ENCODE peak calls at places on chromosomes 11 and 22, in five cellular contexts. One of them, this sample, is unnamed.

GRCh38 chr11:11020747-11021149 is 162.9 kb upstream of the ZBED5 start:
- DNase-seq in AG09319: no peak
- DNase-seq in fibroblast of lung: peak; percentile 19
- DNase-seq in GM13976: no peak
- DNase-seq in A549: no peak
- DNase-seq in this sample: no peak

GRCh38 chr11:74288161-74288560 is 23.3 kb downstream of the P4HA3 start:
- DNase-seq in fibroblast of lung: peak; percentile 98
- DNase-seq in AG09319: peak; percentile 75
- DNase-seq in GM13976: no peak
- DNase-seq in A549: peak; percentile 86
- DNase-seq in this sample: no peak

GRCh38 chr11:125886997-125887372 is 483 bp upstream of the HYLS1 start:
- DNase-seq in GM13976: peak; percentile 56
- DNase-seq in fibroblast of lung: peak; percentile 10
- DNase-seq in AG09319: no peak
- DNase-seq in A549: no peak
- DNase-seq in this sample: peak; percentile 38

GRCh38 chr11:20865161-20865560 is 195.8 kb downstream of the NELL1 start:
- DNase-seq in AG09319: no peak
- DNase-seq in A549: no peak
- DNase-seq in GM13976: no peak
- DNase-seq in fibroblast of lung: no peak
- DNase-seq in this sample: no peak

GRCh38 chr11:69369945-69370344 is 76.0 kb downstream of the MYEOV start:
- DNase-seq in GM13976: peak; percentile 3
- DNase-seq in A549: no peak
- DNase-seq in fibroblast of lung: no peak
- DNase-seq in AG09319: no peak
- DNase-seq in this sample: no peak

GRCh38 chr11:63022422-63022821 is 6.8 kb upstream of the SLC22A8 start:
- DNase-seq in GM13976: no peak
- DNase-seq in A549: no peak
- DNase-seq in fibroblast of lung: no peak
- DNase-seq in AG09319: no peak
- DNase-seq in this sample: no peak

GRCh38 chr11:66912963-66913362 is 45.2 kb downstream of the PC start:
- DNase-seq in GM13976: no peak
- DNase-seq in fibroblast of lung: no peak
- DNase-seq in A549: no peak
- DNase-seq in AG09319: no peak
- DNase-seq in this sample: no peak

GRCh38 chr11:102518296-102519094 is 12.1 kb downstream of the MMP7 start:
- DNase-seq in A549: no peak
- DNase-seq in fibroblast of lung: peak; percentile 36
- DNase-seq in GM13976: no peak
- DNase-seq in AG09319: no peak
- DNase-seq in this sample: no peak

GRCh38 chr11:12469451-12469850 is 92.1 kb downstream of the PARVA start:
- DNase-seq in AG09319: no peak
- DNase-seq in GM13976: no peak
- DNase-seq in fibroblast of lung: peak; percentile 21
- DNase-seq in A549: no peak
- DNase-seq in this sample: no peak

GRCh38 chr11:106304274-106304673 is 226.8 kb downstream of the AASDHPPT start:
- DNase-seq in AG09319: no peak
- DNase-seq in A549: no peak
- DNase-seq in GM13976: no peak
- DNase-seq in fibroblast of lung: peak; percentile 86
- DNase-seq in this sample: no peak

GRCh38 chr11:76668362-76669155 is 2.0 kb downstream of the LRRC32 start:
- DNase-seq in fibroblast of lung: no peak
- DNase-seq in GM13976: no peak
- DNase-seq in AG09319: no peak
- DNase-seq in A549: no peak
- DNase-seq in this sample: no peak

GRCh38 chr22:50688448-50688847 is 15.8 kb downstream of the SHANK3 start:
- DNase-seq in A549: no peak
- DNase-seq in fibroblast of lung: no peak
- DNase-seq in AG09319: no peak
- DNase-seq in GM13976: no peak
- DNase-seq in this sample: no peak

GRCh38 chr11:71383461-71383860 is 64.7 kb downstream of the DHCR7 start:
- DNase-seq in GM13976: no peak
- DNase-seq in AG09319: no peak
- DNase-seq in A549: no peak
- DNase-seq in fibroblast of lung: no peak
- DNase-seq in this sample: peak; percentile 50

GRCh38 chr22:30649430-30650007 is 13.9 kb downstream of the SLC35E4 start:
- DNase-seq in GM13976: peak; percentile 82
- DNase-seq in AG09319: no peak
- DNase-seq in A549: no peak
- DNase-seq in fibroblast of lung: peak; percentile 93
- DNase-seq in this sample: peak; percentile 87

GRCh38 chr11:111624602-111625001 is 22.4 kb downstream of the SIK2 start:
- DNase-seq in fibroblast of lung: no peak
- DNase-seq in AG09319: no peak
- DNase-seq in GM13976: no peak
- DNase-seq in A549: no peak
- DNase-seq in this sample: no peak

GRCh38 chr11:1226981-1227550 is 4.2 kb downstream of the MUC5B start:
- DNase-seq in GM13976: no peak
- DNase-seq in A549: peak; percentile 81
- DNase-seq in fibroblast of lung: no peak
- DNase-seq in AG09319: no peak
- DNase-seq in this sample: peak; percentile 41

GRCh38 chr11:12725047-12725862 is 51.0 kb downstream of the TEAD1 start:
- DNase-seq in GM13976: no peak
- DNase-seq in fibroblast of lung: peak; percentile 16
- DNase-seq in A549: no peak
- DNase-seq in AG09319: no peak
- DNase-seq in this sample: no peak

GRCh38 chr11:104332110-104332509 is 168.2 kb upstream of the PDGFD start:
- DNase-seq in A549: no peak
- DNase-seq in fibroblast of lung: no peak
- DNase-seq in AG09319: no peak
- DNase-seq in GM13976: no peak
- DNase-seq in this sample: no peak

GRCh38 chr11:86275493-86276370 is 26.3 kb upstream of the HIKESHI start:
- DNase-seq in A549: no peak
- DNase-seq in AG09319: no peak
- DNase-seq in GM13976: no peak
- DNase-seq in fibroblast of lung: no peak
- DNase-seq in this sample: no peak

GRCh38 chr11:43419460-43419859 is 60.7 kb downstream of the TTC17 start:
- DNase-seq in fibroblast of lung: peak; percentile 14
- DNase-seq in GM13976: peak; percentile 17
- DNase-seq in AG09319: no peak
- DNase-seq in A549: peak; percentile 6
- DNase-seq in this sample: peak; percentile 18

GRCh38 chr11:112529071-112529470 is 268.4 kb upstream of the PLET1 start:
- DNase-seq in fibroblast of lung: no peak
- DNase-seq in AG09319: no peak
- DNase-seq in A549: no peak
- DNase-seq in GM13976: no peak
- DNase-seq in this sample: no peak

GRCh38 chr11:45280449-45280848 is 5.7 kb downstream of the SYT13 start:
- DNase-seq in A549: no peak
- DNase-seq in fibroblast of lung: no peak
- DNase-seq in GM13976: no peak
- DNase-seq in AG09319: no peak
- DNase-seq in this sample: no peak

GRCh38 chr11:83746921-83747585 is 460.9 kb upstream of the CCDC90B start:
- DNase-seq in fibroblast of lung: no peak
- DNase-seq in A549: no peak
- DNase-seq in GM13976: no peak
- DNase-seq in AG09319: no peak
- DNase-seq in this sample: no peak

GRCh38 chr11:86848132-86848531 is 47.8 kb downstream of the PRSS23 start:
- DNase-seq in A549: no peak
- DNase-seq in fibroblast of lung: no peak
- DNase-seq in AG09319: no peak
- DNase-seq in GM13976: no peak
- DNase-seq in this sample: no peak

GRCh38 chr11:119808431-119809185 is 79.6 kb upstream of the NECTIN1 start:
- DNase-seq in A549: no peak
- DNase-seq in GM13976: no peak
- DNase-seq in fibroblast of lung: no peak
- DNase-seq in AG09319: no peak
- DNase-seq in this sample: no peak

GRCh38 chr22:47435204-47435487 is 672.7 kb downstream of the TBC1D22A start:
- DNase-seq in A549: no peak
- DNase-seq in GM13976: no peak
- DNase-seq in AG09319: no peak
- DNase-seq in fibroblast of lung: no peak
- DNase-seq in this sample: no peak

GRCh38 chr11:62574363-62575057 is 819 bp upstream of the EEF1G start:
- DNase-seq in AG09319: no peak
- DNase-seq in GM13976: peak; percentile 58
- DNase-seq in fibroblast of lung: peak; percentile 36
- DNase-seq in A549: no peak
- DNase-seq in this sample: no peak

GRCh38 chr22:24706050-24706449 is 68.5 kb downstream of the PIWIL3 start:
- DNase-seq in A549: no peak
- DNase-seq in fibroblast of lung: no peak
- DNase-seq in AG09319: no peak
- DNase-seq in GM13976: no peak
- DNase-seq in this sample: no peak
- TF ChIP-seq CTCF in A549: peak; percentile 6
- TF ChIP-seq CTCF in fibroblast of lung: no peak
- TF ChIP-seq CTCF in AG09319: no peak
- TF ChIP-seq CTCF in GM13976: no peak
- TF ChIP-seq CTCF in this sample: no peak

DNA sequence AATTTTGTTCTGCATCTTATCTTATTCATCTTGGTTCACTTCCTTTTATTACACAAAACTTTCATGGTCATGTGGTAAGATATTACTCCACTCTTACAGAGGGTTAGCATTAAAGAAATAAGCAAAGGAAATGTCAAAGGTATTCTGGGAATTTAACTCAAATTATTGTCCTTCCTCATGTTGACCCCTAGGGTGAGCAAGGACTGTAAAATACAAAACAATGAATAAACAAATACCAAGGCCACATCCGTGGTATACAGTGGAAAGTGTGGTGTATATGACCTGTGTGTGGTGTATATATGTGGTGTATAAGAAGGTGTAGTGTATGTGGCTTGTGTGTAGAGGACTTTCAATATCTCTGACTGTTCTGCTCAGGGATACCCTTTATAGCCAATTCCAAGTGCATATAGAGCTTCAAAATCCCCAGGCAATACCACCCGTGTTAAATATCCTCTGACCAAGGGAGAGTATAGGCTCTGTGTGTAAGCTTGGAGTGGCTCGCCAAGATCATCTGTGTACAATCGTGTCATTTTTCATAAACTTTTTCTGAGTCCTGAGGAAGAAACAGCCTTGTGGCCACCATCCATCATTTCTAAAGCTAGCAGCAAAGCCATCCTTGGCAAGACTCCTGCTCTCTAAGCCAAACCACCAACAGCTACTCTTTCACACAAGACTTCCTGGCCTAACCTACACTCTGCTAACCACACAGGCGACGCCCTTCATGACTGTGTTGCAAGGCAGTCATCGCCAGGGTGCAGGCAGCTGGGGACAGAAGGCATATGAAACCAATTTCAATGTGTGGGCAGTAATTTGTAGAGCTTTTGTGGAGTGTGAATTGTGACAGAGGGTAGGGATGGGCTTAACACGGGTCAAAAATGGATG is 548.0 kb downstream of the ETS1 start:
- DNase-seq in AG09319: peak; percentile 91
- DNase-seq in fibroblast of lung: peak; percentile 98
- DNase-seq in A549: no peak
- DNase-seq in GM13976: no peak
- DNase-seq in this sample: no peak
- TF ChIP-seq CTCF in AG09319: peak; percentile 12
- TF ChIP-seq CTCF in fibroblast of lung: no peak
- TF ChIP-seq CTCF in A549: no peak
- TF ChIP-seq CTCF in GM13976: no peak
- TF ChIP-seq CTCF in this sample: no peak

GRCh38 chr22:22878211-22878570 is 9.4 kb upstream of the IGLL5 start:
- DNase-seq in A549: no peak
- DNase-seq in AG09319: no peak
- DNase-seq in fibroblast of lung: no peak
- DNase-seq in GM13976: no peak
- DNase-seq in this sample: no peak

GRCh38 chr22:22879675-22880029 is 8.0 kb upstream of the IGLL5 start:
- DNase-seq in fibroblast of lung: no peak
- DNase-seq in A549: no peak
- DNase-seq in AG09319: no peak
- DNase-seq in GM13976: no peak
- DNase-seq in this sample: no peak

GRCh38 chr22:22877523-22878210 is 9.9 kb upstream of the IGLL5 start:
- DNase-seq in fibroblast of lung: peak; percentile 14
- DNase-seq in A549: peak; percentile 51
- DNase-seq in AG09319: peak; percentile 11
- DNase-seq in GM13976: peak; percentile 57
- DNase-seq in this sample: peak; percentile 56

GRCh38 chr22:22880645-22881044 is 7.0 kb upstream of the IGLL5 start:
- DNase-seq in AG09319: no peak
- DNase-seq in fibroblast of lung: no peak
- DNase-seq in GM13976: no peak
- DNase-seq in A549: no peak
- DNase-seq in this sample: no peak

GRCh38 chr22:22878801-22879674 is 8.6 kb upstream of the IGLL5 start:
- DNase-seq in A549: no peak
- DNase-seq in AG09319: no peak
- DNase-seq in fibroblast of lung: no peak
- DNase-seq in GM13976: no peak
- DNase-seq in this sample: no peak
- TF ChIP-seq CTCF in A549: no peak
- TF ChIP-seq CTCF in AG09319: no peak
- TF ChIP-seq CTCF in fibroblast of lung: no peak
- TF ChIP-seq CTCF in GM13976: no peak
- TF ChIP-seq CTCF in this sample: peak; percentile 18

GRCh38 chr11:131038597-131038996 is 122.3 kb upstream of the SNX19 start:
- DNase-seq in AG09319: no peak
- DNase-seq in fibroblast of lung: peak; percentile 3
- DNase-seq in A549: no peak
- DNase-seq in GM13976: peak; percentile 38
- DNase-seq in this sample: peak; percentile 20
- TF ChIP-seq CTCF in AG09319: peak; percentile 10
- TF ChIP-seq CTCF in fibroblast of lung: no peak
- TF ChIP-seq CTCF in A549: no peak
- TF ChIP-seq CTCF in GM13976: peak; percentile 29
- TF ChIP-seq CTCF in this sample: peak; percentile 31

DNA sequence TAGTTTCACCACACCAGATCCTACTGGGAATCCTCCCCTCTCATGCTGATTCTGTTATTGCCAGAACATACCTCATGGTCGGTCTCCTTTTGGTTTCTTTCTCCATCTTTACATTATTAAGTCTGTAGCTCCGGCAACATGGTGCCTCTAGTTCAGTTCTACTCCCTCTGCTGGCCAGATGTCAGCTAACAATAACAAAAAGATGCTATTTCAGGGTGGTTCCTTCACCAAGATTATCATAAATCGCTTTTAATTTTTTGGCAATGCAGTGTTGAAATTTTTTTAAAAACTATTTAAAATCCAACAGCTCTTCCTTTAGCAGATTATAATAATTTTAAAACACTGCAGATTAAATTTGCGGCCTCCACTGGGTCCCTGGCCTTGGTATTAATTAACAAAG is 492.8 kb upstream of the KIRREL3 start:
- DNase-seq in A549: no peak
- DNase-seq in AG09319: no peak
- DNase-seq in GM13976: no peak
- DNase-seq in fibroblast of lung: peak; percentile 15
- DNase-seq in this sample: no peak
- TF ChIP-seq CTCF in A549: peak; percentile 23
- TF ChIP-seq CTCF in AG09319: peak; percentile 3
- TF ChIP-seq CTCF in GM13976: peak; percentile 17
- TF ChIP-seq CTCF in fibroblast of lung: no peak
- TF ChIP-seq CTCF in this sample: peak; percentile 36